ENCODE peak calls at places on chromosome 18, in six cellular contexts. V is IMR-90, U is neural progenitor cell, F is NB4, E is Calu3, G is GM10248. B is an unnamed sample.

GRCh38 chr18:23779696-23780303 is 90.5 kb downstream of the LAMA3 start:
- DNase-seq in V (peak; percentile 28), U (no peak), F (no peak), E (no peak), G (no peak), B (peak; percentile 40)

GRCh38 chr18:46754188-46754587 is 2.7 kb downstream of the ST8SIA5 start:
- DNase-seq in E (no peak), U (no peak), V (no peak), G (peak; percentile 50), F (peak; percentile 41), B (no peak)

GRCh38 chr18:68449292-68449691 is 265.6 kb downstream of the TMX3 start:
- DNase-seq in E (no peak), G (no peak), U (no peak), F (no peak), V (peak; percentile 86), B (peak; percentile 97)

GRCh38 chr18:7479756-7480155 is 87.4 kb upstream of the PTPRM start:
- DNase-seq in V (no peak), U (no peak), G (no peak), E (no peak), F (no peak), B (peak; percentile 30)

GRCh38 chr18:75216926-75217303 is 6.3 kb downstream of the TSHZ1 start:
- DNase-seq in V (no peak), E (no peak), G (no peak), F (no peak), U (no peak), B (no peak)

GRCh38 chr18:48931680-48932461 is 18.9 kb downstream of the SMAD7 start:
- DNase-seq in E (peak; percentile 42), F (peak; percentile 37), V (no peak), U (no peak), G (peak; percentile 74), B (no peak)

GRCh38 chr18:12637901-12638633 is 19.8 kb downstream of the SPIRE1 start:
- DNase-seq in F (no peak), V (peak; percentile 69), U (no peak), E (no peak), G (no peak), B (peak; percentile 22)

GRCh38 chr18:76968073-76968472 is 145.7 kb downstream of the ZNF236 start:
- DNase-seq in F (no peak), G (no peak), U (peak; percentile 48), E (no peak), V (no peak), B (no peak)

GRCh38 chr18:79872852-79873444 is 75.2 kb downstream of the KCNG2 start:
- DNase-seq in V (no peak), U (no peak), G (no peak), F (peak; percentile 28), E (no peak), B (no peak)

GRCh38 chr18:50399582-50399981 is 24.7 kb downstream of the SKA1 start:
- DNase-seq in U (no peak), V (no peak), G (no peak), E (no peak), F (no peak), B (no peak)

GRCh38 chr18:46686186-46686585 is 29.2 kb upstream of the LOXHD1 start:
- DNase-seq in U (no peak), G (no peak), E (no peak), V (no peak), F (no peak), B (no peak)

GRCh38 chr18:525066-525797 is 24.7 kb upstream of the COLEC12 start:
- DNase-seq in F (no peak), U (no peak), G (no peak), V (peak; percentile 81), E (no peak), B (peak; percentile 83)

GRCh38 chr18:8794133-8794986 is 89.0 kb downstream of the MTCL1 start:
- DNase-seq in V (peak; percentile 89), E (peak; percentile 43), F (no peak), U (no peak), G (no peak), B (peak; percentile 90)

GRCh38 chr18:46373787-46374186 is 269.6 kb downstream of the HAUS1 start:
- DNase-seq in E (no peak), F (no peak), G (no peak), U (peak; percentile 65), V (no peak), B (no peak)

GRCh38 chr18:13800505-13801259 is 23.3 kb upstream of the MC5R start:
- DNase-seq in E (peak; percentile 90), V (peak; percentile 18), F (no peak), G (peak; percentile 64), U (peak; percentile 80), B (peak; percentile 28)

GRCh38 chr18:3748081-3748480 is 298.1 kb downstream of the TGIF1 start:
- DNase-seq in F (peak; percentile 6), V (no peak), U (no peak), E (no peak), G (no peak), B (no peak)

GRCh38 chr18:8835556-8835955 is 130.2 kb downstream of the MTCL1 start:
- DNase-seq in G (no peak), E (no peak), U (no peak), V (peak; percentile 41), F (peak; percentile 81), B (peak; percentile 85)

GRCh38 chr18:44229693-44230108 is 451.0 kb upstream of the SETBP1 start:
- DNase-seq in G (no peak), U (no peak), E (no peak), V (peak; percentile 1), F (no peak), B (peak; percentile 12)

GRCh38 chr18:79845164-79845563 is 47.4 kb downstream of the KCNG2 start:
- DNase-seq in U (no peak), E (no peak), V (no peak), F (no peak), G (no peak), B (no peak)

GRCh38 chr18:9366126-9366714 is 31.6 kb downstream of the TWSG1 start:
- DNase-seq in V (peak; percentile 40), E (peak; percentile 69), U (peak; percentile 59), G (no peak), F (no peak), B (peak; percentile 33)

GRCh38 chr18:76557026-76557575 is 62.1 kb upstream of the ZNF516 start:
- DNase-seq in E (no peak), G (no peak), U (no peak), F (no peak), V (peak; percentile 76), B (peak; percentile 31)

GRCh38 chr18:13412901-13413300 is 194.3 kb downstream of the LDLRAD4 start:
- DNase-seq in F (no peak), G (no peak), U (no peak), E (no peak), V (no peak), B (no peak)

GRCh38 chr18:13527730-13528129 is 198.6 kb downstream of the FAM210A start:
- DNase-seq in G (no peak), F (no peak), V (no peak), E (no peak), U (no peak), B (no peak)

GRCh38 chr18:79493801-79494211 is 98.1 kb downstream of the NFATC1 start:
- DNase-seq in G (no peak), E (no peak), V (no peak), U (no peak), F (no peak), B (no peak)

GRCh38 chr18:23495723-23496440 is 7.4 kb upstream of the RMC1 start:
- DNase-seq in E (no peak), U (no peak), F (no peak), V (no peak), G (no peak), B (no peak)

GRCh38 chr18:64019922-64020756 is 50.3 kb downstream of the SERPINB8 start:
- DNase-seq in E (no peak), V (no peak), U (no peak), G (no peak), F (no peak), B (peak; percentile 2)

GRCh38 chr18:9608728-9609127 is 5.6 kb downstream of the PPP4R1 start:
- DNase-seq in F (no peak), U (no peak), E (no peak), G (no peak), V (no peak), B (no peak)

GRCh38 chr18:51342815-51343214 is 145.3 kb upstream of the MEX3C start:
- DNase-seq in F (no peak), V (peak; percentile 1), E (peak; percentile 61), G (no peak), U (no peak), B (peak; percentile 79)

GRCh38 chr18:75923169-75923568 is 495.7 kb upstream of the SMIM21 start:
- DNase-seq in U (no peak), E (peak; percentile 6), F (no peak), V (peak; percentile 1), G (no peak), B (peak; percentile 1)

GRCh38 chr18:50981381-50981780 is 13.5 kb downstream of the ELAC1 start:
- DNase-seq in V (no peak), E (no peak), G (no peak), F (no peak), U (no peak), B (no peak)

GRCh38 chr18:22441638-22442037 is 23.9 kb upstream of the CTAGE1 start:
- DNase-seq in E (no peak), V (no peak), U (no peak), F (no peak), G (no peak), B (no peak)

GRCh38 chr18:24263078-24263477 is 124.2 kb downstream of the CABYR start:
- DNase-seq in E (no peak), G (no peak), F (no peak), U (no peak), V (no peak), B (no peak)

GRCh38 chr18:58581265-58581664 is 47.6 kb downstream of the ALPK2 start:
- DNase-seq in G (no peak), F (no peak), E (no peak), V (peak; percentile 92), U (no peak), B (peak; percentile 73)

GRCh38 chr18:45282101-45282812 is 333.0 kb upstream of the SLC14A2 start:
- DNase-seq in F (peak; percentile 37), V (no peak), U (no peak), G (no peak), E (peak; percentile 6), B (peak; percentile 8)
- TF ChIP-seq CTCF in F (peak; percentile 28), V (no peak), U (no peak), G (no peak), E (no peak), B (peak; percentile 7)

DNA sequence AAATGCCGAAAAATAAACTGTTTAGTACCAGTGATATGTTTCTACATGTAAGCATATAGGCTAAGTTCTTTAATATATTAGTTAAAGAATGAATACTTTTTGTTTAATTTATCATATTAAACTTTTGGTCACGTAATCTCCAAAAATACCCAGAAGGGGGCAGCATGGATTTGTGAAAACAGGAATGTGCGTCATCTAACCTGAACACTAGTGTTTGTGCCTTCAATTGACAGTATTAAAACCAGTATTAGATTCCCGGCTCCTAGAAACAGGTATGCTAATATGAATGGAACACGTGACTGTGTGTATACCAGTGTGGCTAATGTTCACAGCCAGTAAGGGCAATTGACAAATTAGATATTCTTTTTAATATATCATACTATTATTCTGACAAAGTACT is 51.8 kb downstream of the WDR7 start:
- DNase-seq in F (peak; percentile 44), U (peak; percentile 49), V (peak; percentile 50), E (peak; percentile 63), G (peak; percentile 23), B (peak; percentile 42)
- TF ChIP-seq CTCF in F (peak; percentile 45), U (peak; percentile 65), V (peak; percentile 59), E (peak; percentile 60), G (peak; percentile 39), B (peak; percentile 51)

GRCh38 chr18:37430346-37431076 is 135.1 kb downstream of the CELF4 start:
- DNase-seq in G (no peak), E (no peak), V (no peak), U (peak; percentile 31), F (peak; percentile 32), B (no peak)
- TF ChIP-seq CTCF in G (no peak), E (no peak), V (no peak), U (peak; percentile 30), F (no peak), B (no peak)

GRCh38 chr18:33210575-33211189 is 229.8 kb downstream of the CCDC178 start:
- DNase-seq in F (peak; percentile 42), G (no peak), V (peak; percentile 22), E (peak; percentile 13), U (peak; percentile 65), B (peak; percentile 20)
- TF ChIP-seq CTCF in F (peak; percentile 38), G (peak; percentile 57), V (peak; percentile 49), E (peak; percentile 42), U (peak; percentile 73), B (peak; percentile 54)

B was measured in fibroblast of villous mesenchyme.